ENCODE peak calls at places on chromosomes 6 and 20, in four cellular contexts. K is HCT116, G is HepG2, I is K562. W is an unnamed sample.

GRCh38 chr6:56051199-56051598 is 175.8 kb upstream of the BMP5 start:
- DNase-seq in G (no peak), K (no peak), I (no peak), W (no peak)

GRCh38 chr6:148414836-148415235 is 72.2 kb downstream of the SASH1 start:
- DNase-seq in I (no peak), G (no peak), K (no peak), W (no peak)

GRCh38 chr20:50588034-50588736 is 78.0 kb downstream of the PTPN1 start:
- DNase-seq in G (peak; percentile 67), K (peak; percentile 39), I (peak; percentile 81), W (peak; percentile 90)

GRCh38 chr6:150331344-150331743 is 37.5 kb upstream of the IYD start:
- DNase-seq in G (no peak), I (no peak), K (no peak), W (no peak)

GRCh38 chr6:220736-221475 is 71.4 kb upstream of the DUSP22 start:
- DNase-seq in I (no peak), G (peak; percentile 27), K (no peak), W (no peak)

GRCh38 chr20:610130-611046 is at the start of gene TCF15:
- DNase-seq in G (no peak), I (peak; percentile 98), K (no peak), W (peak; percentile 100)

GRCh38 chr6:138374815-138375214 is 2.9 kb upstream of the SMIM28 start:
- DNase-seq in K (no peak), G (no peak), I (no peak), W (no peak)

GRCh38 chr20:44010162-44010704 is 95.6 kb downstream of the TOX2 start:
- DNase-seq in K (no peak), I (peak; percentile 74), G (no peak), W (peak; percentile 46)

GRCh38 chr6:21263531-21264287 is 329.8 kb upstream of the SOX4 start:
- DNase-seq in G (no peak), K (no peak), I (peak; percentile 29), W (no peak)

DNA sequence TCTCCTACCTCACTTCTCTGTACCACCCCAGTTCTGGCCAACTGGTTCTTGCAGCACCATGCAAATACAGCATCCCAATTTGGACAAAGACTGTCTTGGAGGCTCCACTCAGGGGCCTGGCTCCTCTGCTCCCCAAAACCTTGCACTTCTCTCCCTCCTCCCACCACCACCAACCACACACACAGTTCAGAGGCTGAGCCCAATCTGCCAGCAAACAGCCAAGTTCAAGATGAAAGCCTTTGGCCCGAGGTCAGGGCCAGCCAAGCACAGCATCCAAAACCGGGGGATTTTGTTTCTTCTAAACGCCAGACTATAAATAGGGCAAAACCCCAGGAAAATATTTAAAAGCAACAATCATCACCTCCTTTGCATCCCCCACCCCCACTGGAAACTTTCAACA is 5.7 kb downstream of the KCNK5 start:
- DNase-seq in G (no peak), I (no peak), K (no peak), W (no peak)
- TF ChIP-seq ZBTB33 in G (no peak), I (no peak), K (no peak), W (no peak)

DNA sequence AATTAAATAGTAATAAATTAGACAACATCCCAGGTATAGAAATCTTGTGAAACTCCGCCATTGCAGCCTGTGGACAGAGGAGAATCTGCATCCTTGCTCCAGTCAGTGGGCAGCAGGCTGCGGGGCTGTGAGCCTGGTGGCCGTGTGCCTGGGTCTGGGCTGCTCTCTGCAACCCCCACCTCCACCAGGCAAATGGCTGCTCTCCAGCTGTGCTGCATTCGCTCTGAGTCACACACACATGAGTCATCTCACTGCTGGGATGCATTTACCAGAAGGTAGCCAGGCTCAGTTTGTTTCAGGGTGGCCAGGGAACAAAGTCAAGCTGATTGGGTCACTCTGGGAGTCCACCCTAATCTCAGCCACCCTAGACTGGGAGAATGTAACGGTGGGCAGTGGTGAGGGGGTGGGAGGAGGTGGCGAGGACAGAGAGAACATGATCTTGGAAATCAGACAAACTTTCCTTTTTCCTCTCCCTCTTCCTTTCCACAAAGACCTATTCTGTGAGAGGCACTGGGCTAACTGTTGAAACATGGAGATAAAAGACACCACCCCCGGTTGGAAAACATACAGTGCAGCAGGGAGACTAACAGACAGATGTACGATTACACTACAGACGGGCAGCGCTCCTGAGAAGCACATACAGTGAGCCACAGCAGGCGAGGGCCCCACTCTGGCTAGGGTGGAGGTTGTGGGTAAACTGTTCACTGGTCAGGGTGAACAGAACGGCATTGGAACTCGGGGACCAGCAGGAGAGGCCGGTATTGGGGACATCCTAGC is 59.2 kb downstream of the TRAM2 start:
- DNase-seq in K (peak; percentile 80), I (peak; percentile 82), G (peak; percentile 92), W (peak; percentile 85)
- TF ChIP-seq ZBTB33 in K (peak; percentile 23), I (no peak), G (peak; percentile 39), W (peak; percentile 65)

DNA sequence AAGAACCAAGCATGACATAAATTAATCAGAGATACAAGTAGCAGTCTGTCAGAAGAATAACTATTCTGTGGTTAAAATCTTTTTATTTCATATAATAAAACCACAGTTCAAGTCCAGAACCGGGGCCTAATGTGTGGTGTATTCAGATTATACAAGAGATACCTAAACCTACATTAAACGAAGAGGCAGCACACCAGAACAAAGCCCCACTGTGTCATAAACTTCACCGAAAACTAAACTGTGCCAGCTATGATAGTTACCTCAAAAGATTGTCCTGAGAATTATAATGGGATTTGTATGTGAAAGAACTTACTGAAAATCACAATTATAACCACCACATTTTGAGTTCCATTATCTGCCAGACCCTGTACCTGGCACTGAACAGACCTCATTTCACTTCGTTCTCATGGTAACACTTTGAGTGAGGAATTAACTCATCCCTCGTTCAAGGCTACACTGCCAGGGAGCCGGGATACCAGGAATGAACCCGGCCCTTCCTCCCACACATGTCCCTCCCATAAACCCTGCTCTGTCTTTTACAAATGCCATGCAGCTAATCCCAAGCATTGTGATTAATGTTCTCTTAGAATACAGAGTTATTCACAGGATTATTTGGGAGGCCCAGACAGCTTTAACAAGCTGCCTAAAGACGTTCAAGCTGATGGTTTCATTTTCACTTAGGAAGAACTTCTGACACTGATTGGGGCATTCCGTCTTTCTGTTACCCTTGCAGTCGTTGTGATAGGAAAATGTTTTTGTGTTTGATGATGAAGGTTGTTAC is 42.7 kb upstream of the CD83 start:
- DNase-seq in G (no peak), I (no peak), K (no peak), W (peak; percentile 19)
- TF ChIP-seq ZBTB33 in G (no peak), I (no peak), K (no peak), W (no peak)

GRCh38 chr20:38973546-38974120 is 11.5 kb downstream of the DHX35 start:
- DNase-seq in K (no peak), G (no peak), I (no peak), W (no peak)

GRCh38 chr20:38973107-38973506 is 11.0 kb downstream of the DHX35 start:
- DNase-seq in K (no peak), G (no peak), I (no peak), W (no peak)

GRCh38 chr20:38968090-38968489 is 5.9 kb downstream of the DHX35 start:
- DNase-seq in I (no peak), K (no peak), G (no peak), W (no peak)

GRCh38 chr20:38970302-38970701 is 8.2 kb downstream of the DHX35 start:
- DNase-seq in I (no peak), G (no peak), K (no peak), W (no peak)

DNA sequence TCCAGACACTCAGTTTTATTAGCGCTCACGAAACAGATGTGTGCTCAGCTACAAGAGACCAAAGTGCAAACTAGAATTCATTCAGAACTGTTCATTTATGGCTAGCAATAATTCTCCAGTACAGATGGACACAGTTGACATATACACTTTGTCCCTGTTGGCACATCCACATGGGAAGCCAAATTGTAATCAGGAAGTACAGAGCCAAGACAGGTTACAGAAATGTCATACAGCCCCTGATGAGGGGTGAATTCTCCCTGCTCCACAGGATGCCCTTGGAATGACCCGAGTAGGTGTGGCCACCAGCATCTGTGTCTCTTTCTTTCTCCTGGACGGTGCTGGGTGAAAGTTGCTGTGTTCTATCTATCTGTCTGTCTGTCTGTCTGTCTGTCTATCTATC is 7.6 kb downstream of the DHX35 start:
- DNase-seq in K (no peak), I (no peak), G (peak; percentile 27), W (no peak)
- TF ChIP-seq ZBTB33 in K (no peak), I (no peak), G (peak; percentile 26), W (no peak)

DNA sequence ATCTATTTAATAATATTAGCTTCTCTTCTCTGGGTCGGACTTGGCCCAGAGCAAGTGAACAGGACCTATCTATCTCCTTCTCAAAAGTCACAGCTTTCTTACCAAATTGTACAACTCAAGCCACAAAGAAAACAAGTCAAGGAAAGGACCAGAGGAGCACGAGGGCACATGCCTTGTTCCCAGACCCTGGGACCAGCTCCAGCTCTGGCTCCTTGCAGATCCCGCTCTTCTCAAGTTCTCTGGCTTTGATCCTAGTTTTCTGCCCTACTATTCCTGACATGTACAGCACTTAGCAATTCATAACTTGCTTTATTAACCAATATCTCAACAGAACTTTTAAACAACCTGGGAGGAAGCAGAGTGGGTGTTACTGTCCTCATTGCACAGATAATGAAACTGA is 185.9 kb downstream of the ESR1 start:
- DNase-seq in G (no peak), K (no peak), I (no peak), W (no peak)
- TF ChIP-seq ZBTB33 in G (no peak), K (no peak), I (no peak), W (no peak)

GRCh38 chr6:113050010-113050893 is 703.1 kb downstream of the RFPL4B start:
- DNase-seq in G (no peak), K (no peak), I (no peak), W (no peak)

GRCh38 chr6:113047932-113048331 is 700.8 kb downstream of the RFPL4B start:
- DNase-seq in G (no peak), K (no peak), I (no peak), W (no peak)

GRCh38 chr6:113048741-113049140 is 701.6 kb downstream of the RFPL4B start:
- DNase-seq in K (no peak), I (no peak), G (no peak), W (no peak)

GRCh38 chr6:113049190-113049589 is 702.1 kb downstream of the RFPL4B start:
- DNase-seq in K (no peak), I (no peak), G (no peak), W (no peak)

DNA sequence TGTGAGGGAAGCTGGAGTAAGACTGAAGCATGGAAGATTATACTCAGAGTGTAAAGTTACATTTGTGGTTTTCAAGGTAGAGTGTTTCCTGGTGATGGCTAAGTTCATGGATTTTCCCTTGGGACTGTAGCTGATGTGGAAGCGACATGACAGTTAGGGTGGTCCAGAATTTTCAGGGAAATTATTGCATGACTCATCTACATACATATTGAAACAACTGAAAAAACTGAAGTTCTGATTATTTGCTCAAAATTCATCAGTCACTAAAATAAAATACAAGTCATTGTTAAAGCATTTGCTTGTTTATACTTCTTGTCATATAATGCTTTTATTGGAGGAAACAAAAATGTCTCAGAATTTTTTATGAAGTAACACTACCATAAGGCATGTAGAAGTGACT is 700.0 kb downstream of the RFPL4B start:
- DNase-seq in I (no peak), K (no peak), G (no peak), W (no peak)
- TF ChIP-seq ZBTB33 in I (no peak), K (no peak), G (no peak), W (peak; percentile 15)

DNA sequence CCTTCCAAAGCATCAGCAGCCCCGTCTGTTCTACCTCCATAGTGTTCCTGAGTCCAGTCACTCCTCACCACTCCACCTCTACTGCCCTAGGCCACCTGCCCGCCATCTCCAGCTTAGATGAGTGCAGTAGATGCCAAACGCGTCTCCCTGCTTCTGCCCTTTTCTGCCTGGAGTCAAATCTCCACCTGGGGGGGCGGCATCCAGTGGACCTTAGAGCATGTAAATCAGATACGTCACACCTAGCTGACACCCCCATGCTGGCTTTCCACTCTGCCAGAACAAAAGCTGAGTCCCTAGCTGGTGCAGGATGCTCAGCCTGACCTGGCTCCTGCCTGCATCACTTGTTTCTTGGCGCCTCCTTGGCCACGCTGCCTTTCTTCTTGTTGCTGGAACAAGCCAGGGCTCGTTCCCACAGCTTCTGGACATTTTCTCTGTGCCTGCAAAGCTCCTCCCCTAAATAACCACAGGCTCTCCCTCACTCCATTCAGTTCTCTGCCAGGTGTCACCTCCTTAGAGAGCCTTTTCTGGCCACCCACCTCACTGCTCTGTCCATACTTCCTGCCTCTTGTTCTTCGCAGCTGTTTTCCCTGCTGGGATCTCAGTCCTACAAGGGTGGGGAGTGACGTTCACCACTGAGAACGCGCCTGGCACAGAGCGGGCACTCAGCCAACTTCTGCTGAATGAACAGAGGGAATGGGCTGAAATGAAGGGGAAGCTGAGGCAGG is 5.8 kb downstream of the DDR1 start:
- DNase-seq in I (no peak), G (no peak), K (no peak), W (peak; percentile 32)
- TF ChIP-seq ZBTB33 in I (no peak), G (no peak), K (no peak), W (no peak)

W was measured in SK-N-SH.